ENCODE peak calls at places on chromosomes 2 and 18, in four cellular contexts. O is H4, F is A549, A is T-helper 9 cell. Z is an unnamed sample.

GRCh38 chr2:147424766-147425165 is 420.1 kb upstream of the ACVR2A start:
- DNase-seq in O (no peak), F (no peak), A (no peak), Z (no peak)

GRCh38 chr18:5417342-5417741 is 121.8 kb upstream of the ZBTB14 start:
- DNase-seq in F (no peak), A (no peak), O (peak), Z (no peak)

GRCh38 chr2:38056216-38056615 is 19.7 kb downstream of the CYP1B1 start:
- DNase-seq in A (no peak), F (no peak), O (no peak), Z (no peak)

GRCh38 chr2:237726401-237726830 is 72.2 kb upstream of the RBM44 start:
- DNase-seq in O (peak), A (no peak), F (no peak), Z (no peak)

GRCh38 chr18:54950221-54950620 is 9.0 kb downstream of the CCDC68 start:
- DNase-seq in A (no peak), F (no peak), O (no peak), Z (no peak)

GRCh38 chr2:40243581-40243980 is 208.3 kb downstream of the SLC8A1 start:
- DNase-seq in O (peak), A (no peak), F (no peak), Z (no peak)

GRCh38 chr2:105804266-105804665 is 59.6 kb downstream of the NCK2 start:
- DNase-seq in F (no peak), O (peak), A (no peak), Z (no peak)

GRCh38 chr18:34990571-34990970 is 50.6 kb upstream of the MAPRE2 start:
- DNase-seq in A (no peak), O (peak), F (no peak), Z (no peak)

GRCh38 chr2:70977605-70978205 is 725 bp upstream of the ANKRD53 start:
- DNase-seq in F (no peak), O (no peak), A (no peak), Z (no peak)

GRCh38 chr18:29874519-29875098 is 1167.9 kb downstream of the DSC3 start:
- DNase-seq in F (no peak), A (no peak), O (peak), Z (no peak)